ENCODE peak calls at places on chromosome 2, in eight cellular contexts. F is fibroblast of lung, R is left ventricle myocardium inferior, E is sigmoid colon, U is psoas muscle, A is IMR-90, X is kidney, H is vagina. M is an unnamed sample.

GRCh38 chr2:95296036-95296435 is 1.1 kb upstream of the KCNIP3 start:
- DNase-seq in F (no peak), R (no peak), E (no peak), U (no peak), A (no peak), X (no peak), H (no peak), M (no peak)

GRCh38 chr2:173590278-173590811 is 235.7 kb downstream of the CDCA7 start:
- DNase-seq in F (peak; percentile 98), R (peak; percentile 67), E (no peak), U (peak; percentile 75), A (peak; percentile 98), X (peak; percentile 69), H (no peak), M (peak; percentile 89)

GRCh38 chr2:130728549-130729310 is at the start of gene GPR148:
- DNase-seq in F (no peak), R (no peak), E (no peak), U (no peak), A (no peak), X (no peak), H (no peak), M (no peak)

GRCh38 chr2:114543106-114543806 is 100.8 kb downstream of the DPP10 start:
- DNase-seq in F (peak; percentile 5), R (peak; percentile 27), E (no peak), U (no peak), A (no peak), X (no peak), H (no peak), M (no peak)

GRCh38 chr2:54629914-54630609 is 93.4 kb upstream of the EML6 start:
- DNase-seq in F (peak; percentile 69), R (peak; percentile 67), E (no peak), U (peak; percentile 80), A (peak; percentile 66), X (peak; percentile 91), H (no peak), M (peak; percentile 42)

GRCh38 chr2:236399409-236399808 is 135.2 kb upstream of the ASB18 start:
- DNase-seq in F (no peak), R (no peak), E (no peak), U (no peak), A (no peak), X (no peak), H (no peak), M (no peak)

GRCh38 chr2:201262718-201263117 is 2.4 kb downstream of the CASP8 start:
- DNase-seq in F (no peak), R (no peak), E (no peak), U (no peak), A (no peak), X (no peak), H (no peak), M (no peak)

GRCh38 chr2:105283532-105283931 is 42.0 kb downstream of the GPR45 start:
- DNase-seq in F (no peak), R (no peak), E (no peak), U (no peak), A (no peak), X (no peak), H (no peak), M (no peak)

GRCh38 chr2:187547353-187547979 is 6.8 kb downstream of the TFPI start:
- DNase-seq in F (peak; percentile 97), R (peak; percentile 28), E (peak; percentile 85), U (peak; percentile 44), A (peak; percentile 97), X (no peak), H (no peak), M (peak; percentile 81)

GRCh38 chr2:64988420-64989125 is 626 bp upstream of the SLC1A4 start:
- DNase-seq in F (peak; percentile 92), R (peak; percentile 53), E (peak; percentile 88), U (peak; percentile 72), A (peak; percentile 89), X (peak; percentile 81), H (no peak), M (peak; percentile 82)

GRCh38 chr2:127506502-127506901 is 19.8 kb downstream of the IWS1 start:
- DNase-seq in F (no peak), R (no peak), E (no peak), U (no peak), A (no peak), X (no peak), H (no peak), M (no peak)

GRCh38 chr2:62215306-62216064 is 19.6 kb downstream of the B3GNT2 start:
- DNase-seq in F (peak; percentile 58), R (no peak), E (no peak), U (no peak), A (peak; percentile 46), X (no peak), H (no peak), M (no peak)

GRCh38 chr2:238097988-238098853 is 1.9 kb upstream of the ESPNL start:
- DNase-seq in F (peak; percentile 23), R (peak; percentile 50), E (no peak), U (peak; percentile 52), A (no peak), X (peak; percentile 66), H (peak; percentile 43), M (no peak)

GRCh38 chr2:80499095-80499494 is 194.5 kb upstream of the LRRTM1 start:
- DNase-seq in F (peak; percentile 53), R (no peak), E (no peak), U (no peak), A (peak; percentile 65), X (no peak), H (no peak), M (no peak)

GRCh38 chr2:41994661-41995060 is 53.2 kb upstream of the PKDCC start:
- DNase-seq in F (no peak), R (no peak), E (no peak), U (no peak), A (no peak), X (no peak), H (no peak), M (no peak)

GRCh38 chr2:41998201-41998781 is 49.5 kb upstream of the PKDCC start:
- DNase-seq in F (no peak), R (no peak), E (no peak), U (no peak), A (no peak), X (no peak), H (no peak), M (no peak)

GRCh38 chr2:41999882-42000281 is 47.9 kb upstream of the PKDCC start:
- DNase-seq in F (no peak), R (no peak), E (no peak), U (no peak), A (no peak), X (no peak), H (no peak), M (no peak)

GRCh38 chr2:42001696-42002331 is 46.0 kb upstream of the PKDCC start:
- DNase-seq in F (no peak), R (no peak), E (no peak), U (no peak), A (no peak), X (no peak), H (no peak), M (no peak)

GRCh38 chr2:41998789-41999470 is 48.9 kb upstream of the PKDCC start:
- DNase-seq in F (no peak), R (peak; percentile 26), E (no peak), U (no peak), A (no peak), X (no peak), H (no peak), M (no peak)
- H3K27ac ChIP-seq in F (no peak overlapping the region), R (peak overlapping the region; percentile 69), E (no peak overlapping the region), U (no peak overlapping the region), A (no peak overlapping the region), X (no peak overlapping the region), H (peak overlapping the region; percentile 88), M (peak overlapping the region; percentile 22)

GRCh38 chr2:111121028-111121872 is 536 bp downstream of the BCL2L11 start:
- DNase-seq in F (peak; percentile 41), R (peak; percentile 42), E (peak; percentile 73), U (peak; percentile 58), A (no peak), X (peak; percentile 89), H (no peak), M (peak; percentile 13)
- TF ChIP-seq CTCF in F (no peak), R (no peak), E (no peak), U (no peak), A (no peak), X (no peak), H (no peak), M (no peak)

GRCh38 chr2:224883700-224884099 is 158.6 kb downstream of the DOCK10 start:
- DNase-seq in F (no peak), R (no peak), E (no peak), U (no peak), A (no peak), X (no peak), H (no peak), M (no peak)

GRCh38 chr2:224882291-224883171 is 159.7 kb downstream of the DOCK10 start:
- DNase-seq in F (peak; percentile 93), R (no peak), E (no peak), U (no peak), A (peak; percentile 95), X (no peak), H (no peak), M (no peak)

GRCh38 chr2:224884188-224884587 is 158.1 kb downstream of the DOCK10 start:
- DNase-seq in F (peak; percentile 46), R (no peak), E (no peak), U (no peak), A (peak; percentile 35), X (no peak), H (no peak), M (no peak)

GRCh38 chr2:224881846-224882245 is 160.4 kb downstream of the DOCK10 start:
- DNase-seq in F (no peak), R (no peak), E (no peak), U (no peak), A (peak; percentile 8), X (no peak), H (no peak), M (no peak)

DNA sequence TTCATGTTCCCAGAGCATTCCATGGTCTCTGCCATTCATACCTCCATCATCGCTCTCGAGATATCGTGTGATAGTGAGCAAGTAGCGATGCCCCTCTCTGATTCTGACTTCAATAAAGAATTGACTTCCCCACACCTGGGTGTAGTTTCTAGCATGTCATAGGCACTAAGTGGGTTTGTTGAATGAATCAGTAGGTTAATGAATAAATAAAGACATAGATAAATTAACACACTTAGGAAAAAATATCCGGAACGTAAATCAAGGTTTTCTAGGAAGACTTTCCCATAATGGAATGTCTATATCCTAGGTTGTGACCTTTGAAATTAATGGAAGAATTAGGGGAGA is 159.1 kb downstream of the DOCK10 start:
- DNase-seq in F (no peak), R (no peak), E (no peak), U (no peak), A (no peak), X (no peak), H (no peak), M (no peak)
- H3K27ac ChIP-seq in F (peak overlapping the region; percentile 24), R (no peak overlapping the region), E (no peak overlapping the region), U (no peak overlapping the region), A (peak overlapping the region; percentile 63), X (no peak overlapping the region), H (peak overlapping the region; percentile 40), M (no peak overlapping the region)

GRCh38 chr2:46672752-46673151 is 193.4 kb downstream of the TMEM247 start:
- DNase-seq in F (no peak), R (no peak), E (no peak), U (no peak), A (no peak), X (no peak), H (no peak), M (no peak)
- TF ChIP-seq CTCF in F (no peak), R (no peak), E (no peak), U (no peak), A (no peak), X (no peak), H (no peak), M (no peak)